ENCODE peak calls at places on chromosomes 5 and 9, in ten cellular contexts. D, L, C, G, S, Y, H, E, B and A are unnamed samples.

GRCh38 chr5:94374336-94374735 is 244.1 kb downstream of the KIAA0825 start:
- DNase-seq in D (no peak), L (no peak), C (no peak), G (no peak), S (no peak), Y (no peak), H (no peak), E (no peak), B (no peak), A (no peak)

GRCh38 chr5:172403822-172404221 is 50.5 kb downstream of the SH3PXD2B start:
- DNase-seq in D (no peak), L (no peak), C (no peak), G (no peak), S (no peak), Y (no peak), H (no peak), E (no peak), B (no peak), A (no peak)

GRCh38 chr5:119862654-119863053 is 233.3 kb downstream of the FAM170A start:
- DNase-seq in D (no peak), L (no peak), C (no peak), G (no peak), S (no peak), Y (no peak), H (no peak), E (no peak), B (no peak), A (no peak)

GRCh38 chr5:73648490-73648889 is 22.5 kb downstream of the ARHGEF28 start:
- DNase-seq in D (no peak), L (no peak), C (no peak), G (no peak), S (no peak), Y (no peak), H (no peak), E (no peak), B (no peak), A (no peak)

GRCh38 chr5:42005561-42006153 is 80.6 kb downstream of the FBXO4 start:
- DNase-seq in D (no peak), L (no peak), C (peak), G (peak), S (no peak), Y (no peak), H (no peak), E (no peak), B (no peak), A (no peak)

GRCh38 chr9:33198163-33198562 is 31.0 kb upstream of the B4GALT1 start:
- DNase-seq in D (no peak), L (no peak), C (no peak), G (no peak), S (no peak), Y (no peak), H (peak), E (peak), B (no peak), A (no peak)

GRCh38 chr5:151068571-151069197 is 12.2 kb downstream of the TNIP1 start:
- DNase-seq in D (no peak), L (no peak), C (no peak), G (no peak), S (no peak), Y (peak), H (no peak), E (no peak), B (no peak), A (no peak)

GRCh38 chr9:25948182-25948581 is 269.9 kb upstream of the TUSC1 start:
- DNase-seq in D (no peak), L (no peak), C (no peak), G (no peak), S (no peak), Y (no peak), H (no peak), E (no peak), B (no peak), A (no peak)

GRCh38 chr5:91595436-91595835 is 212.3 kb upstream of the ARRDC3 start:
- DNase-seq in D (no peak), L (no peak), C (no peak), G (no peak), S (no peak), Y (no peak), H (no peak), E (no peak), B (no peak), A (no peak)

GRCh38 chr5:138282918-138283742 is 8.7 kb upstream of the GFRA3 start:
- DNase-seq in D (peak), L (no peak), C (peak), G (peak), S (no peak), Y (no peak), H (peak), E (peak), B (no peak), A (no peak)

GRCh38 chr9:29968831-29969230 is 2395.6 kb upstream of the C9orf72 start:
- DNase-seq in D (no peak), L (no peak), C (no peak), G (no peak), S (peak), Y (peak), H (no peak), E (no peak), B (no peak), A (no peak)
- TF ChIP-seq POLR2AphosphoS5 in D (no peak), L (no peak), C (no peak), G (no peak), S (no peak), Y (no peak), H (no peak), E (no peak), B (no peak), A (no peak)

GRCh38 chr9:91948061-91948422 is 2.0 kb downstream of the ROR2 start:
- DNase-seq in D (no peak), L (no peak), C (no peak), G (no peak), S (no peak), Y (no peak), H (peak), E (peak), B (no peak), A (no peak)

GRCh38 chr9:91946825-91947224 is 3.2 kb downstream of the ROR2 start:
- DNase-seq in D (no peak), L (no peak), C (no peak), G (no peak), S (no peak), Y (no peak), H (no peak), E (no peak), B (no peak), A (no peak)

GRCh38 chr9:91948423-91949292 is 1.4 kb downstream of the ROR2 start:
- DNase-seq in D (peak), L (no peak), C (peak), G (no peak), S (no peak), Y (peak), H (peak), E (peak), B (no peak), A (peak)

GRCh38 chr9:91949946-91950664 is at the start of gene ROR2:
- DNase-seq in D (peak), L (peak), C (peak), G (peak), S (peak), Y (peak), H (peak), E (peak), B (no peak), A (peak)

GRCh38 chr9:91949293-91949945 is 609 bp downstream of the ROR2 start:
- DNase-seq in D (no peak), L (no peak), C (no peak), G (no peak), S (no peak), Y (peak), H (peak), E (peak), B (no peak), A (no peak)
- TF ChIP-seq POLR2A in D (no peak), L (no peak), C (no peak), G (no peak), S (no peak), Y (no peak), H (no peak), E (no peak), B (no peak), A (no peak)

GRCh38 chr9:128078504-128079434 is 10.7 kb downstream of the SLC25A25 start:
- DNase-seq in D (peak), L (no peak), C (peak), G (peak), S (no peak), Y (no peak), H (peak), E (no peak), B (no peak), A (no peak)
- TF ChIP-seq POLR2AphosphoS5 in D (no peak), L (no peak), C (no peak), G (no peak), S (no peak), Y (no peak), H (peak), E (no peak), B (no peak), A (no peak)

GRCh38 chr5:52150501-52150900 is 637.2 kb upstream of the ITGA1 start:
- DNase-seq in D (peak), L (no peak), C (no peak), G (no peak), S (no peak), Y (no peak), H (no peak), E (no peak), B (no peak), A (no peak)
- TF ChIP-seq POLR2A in D (no peak), L (no peak), C (no peak), G (no peak), S (no peak), Y (no peak), H (no peak), E (no peak), B (no peak), A (no peak)

DNA sequence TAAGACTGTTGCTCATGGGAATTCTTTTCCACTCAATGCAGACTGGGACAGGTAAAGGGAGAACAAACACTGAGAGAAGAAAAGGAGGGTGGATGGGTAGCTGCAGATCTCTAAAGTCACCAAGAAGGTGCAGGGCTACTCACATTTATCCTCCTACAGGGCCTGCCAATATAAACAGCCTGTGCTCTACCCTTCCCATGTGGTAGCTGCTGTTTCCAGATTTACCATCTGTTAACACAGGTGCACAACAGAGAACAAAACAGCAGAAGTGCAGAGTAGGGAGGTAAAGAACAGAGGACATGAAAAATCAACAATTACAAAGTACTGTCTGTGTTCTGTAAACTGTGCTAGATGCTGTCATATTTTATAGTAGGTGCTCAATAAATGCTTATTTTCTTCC is 26.0 kb downstream of the JAKMIP2 start:
- DNase-seq in D (no peak), L (no peak), C (no peak), G (no peak), S (no peak), Y (no peak), H (peak), E (no peak), B (no peak), A (no peak)
- TF ChIP-seq POLR2AphosphoS5 in D (no peak), L (no peak), C (no peak), G (no peak), S (no peak), Y (no peak), H (peak), E (no peak), B (no peak), A (no peak)

GRCh38 chr5:87408219-87408618 is 4.5 kb downstream of the CCNH start:
- DNase-seq in D (no peak), L (no peak), C (no peak), G (no peak), S (no peak), Y (no peak), H (no peak), E (no peak), B (no peak), A (no peak)
- TF ChIP-seq POLR2A in D (no peak), L (no peak), C (no peak), G (no peak), S (no peak), Y (no peak), H (no peak), E (no peak), B (no peak), A (no peak)

GRCh38 chr9:108078823-108079222 is 589.3 kb upstream of the KLF4 start:
- DNase-seq in D (no peak), L (no peak), C (no peak), G (no peak), S (no peak), Y (no peak), H (no peak), E (no peak), B (no peak), A (no peak)
- TF ChIP-seq POLR2AphosphoS5 in D (no peak), L (no peak), C (no peak), G (no peak), S (no peak), Y (no peak), H (no peak), E (no peak), B (no peak), A (no peak)

DNA sequence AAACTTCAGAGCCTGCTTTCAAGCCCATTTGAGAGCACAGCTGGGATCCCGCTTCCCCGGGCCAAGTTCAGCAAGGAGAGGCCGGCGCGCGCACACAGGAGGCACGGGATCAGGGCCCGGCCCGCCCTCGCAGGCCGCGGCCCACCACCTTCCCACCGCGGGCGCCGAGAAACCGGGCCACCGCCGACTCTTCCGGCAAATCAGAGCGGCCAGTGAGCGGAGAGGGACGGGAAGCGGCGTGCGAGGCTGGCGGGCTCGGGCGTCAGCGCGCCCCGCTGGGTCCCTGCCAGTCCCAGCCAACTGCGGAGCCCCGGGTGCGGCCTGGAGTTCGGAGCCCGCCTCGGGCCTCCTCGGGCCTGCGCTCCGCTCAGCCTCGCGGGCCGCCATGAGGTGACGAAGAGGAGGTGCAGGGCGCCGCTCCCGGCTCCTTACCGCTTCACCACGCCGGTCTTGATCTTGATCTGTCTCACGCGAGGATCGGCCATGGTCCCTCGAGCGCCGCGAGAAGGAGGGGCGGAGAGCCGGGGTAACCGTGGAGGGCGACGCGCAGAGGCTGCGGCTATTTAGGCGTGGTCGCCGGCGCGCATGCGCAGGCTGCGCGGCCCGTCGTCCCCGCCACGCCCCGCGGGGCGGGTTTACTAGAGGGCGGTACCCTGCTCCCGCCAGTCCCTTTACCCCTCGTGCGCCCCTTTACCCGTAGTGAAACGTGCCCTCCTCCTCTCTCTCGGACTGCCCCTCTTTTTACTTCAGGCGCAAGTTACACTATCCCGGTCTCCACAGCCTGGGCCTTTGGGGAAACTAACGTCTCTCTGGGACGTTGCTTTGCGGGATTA is at the start of gene TBCA:
- DNase-seq in D (peak), L (peak), C (peak), G (peak), S (peak), Y (peak), H (peak), E (peak), B (peak), A (peak)
- TF ChIP-seq POLR2A in D (no peak), L (peak), C (no peak), G (peak), S (no peak), Y (peak), H (peak), E (peak), B (peak), A (peak)

GRCh38 chr5:68419637-68420452 is 204.3 kb downstream of the PIK3R1 start:
- DNase-seq in D (no peak), L (no peak), C (no peak), G (peak), S (no peak), Y (no peak), H (no peak), E (no peak), B (no peak), A (no peak)
- TF ChIP-seq POLR2AphosphoS5 in D (no peak), L (no peak), C (no peak), G (no peak), S (peak), Y (no peak), H (no peak), E (no peak), B (no peak), A (no peak)

GRCh38 chr5:177306674-177307543 is 3.3 kb downstream of the PRELID1 start:
- DNase-seq in D (no peak), L (no peak), C (no peak), G (no peak), S (peak), Y (no peak), H (no peak), E (no peak), B (no peak), A (no peak)
- TF ChIP-seq POLR2A in D (no peak), L (no peak), C (no peak), G (peak), S (no peak), Y (no peak), H (no peak), E (no peak), B (no peak), A (no peak)